ENCODE peak calls at places on chromosomes 11 and 22, in ten cellular contexts. U is fibroblast of mammary gland, H is esophagus squamous epithelium, V is GM06990, P is Peyer's patch, J is colonic mucosa, F is bronchial epithelial cell, G is type B pancreatic cell, A is progenitor cell of endocrine pancreas, X is glutamatergic neuron. Q is an unnamed sample.

GRCh38 chr11:18140145-18140544 is 7.8 kb downstream of the MRGPRX3 start:
- DNase-seq in U (no peak), H (no peak), V (no peak), P (no peak), J (no peak), F (no peak), G (no peak), A (no peak), X (no peak), Q (no peak)

GRCh38 chr11:75797116-75797515 is 17.9 kb upstream of the UVRAG start:
- DNase-seq in U (no peak), H (no peak), V (peak; percentile 57), P (no peak), J (no peak), F (no peak), G (no peak), A (no peak), X (no peak), Q (no peak)

GRCh38 chr22:34645375-34645774 is 420.6 kb upstream of the ISX start:
- DNase-seq in U (no peak), H (no peak), V (no peak), P (no peak), J (no peak), F (no peak), G (no peak), A (no peak), X (no peak), Q (no peak)

GRCh38 chr11:131038597-131038996 is 122.3 kb upstream of the SNX19 start:
- DNase-seq in U (peak; percentile 28), H (no peak), V (no peak), P (no peak), J (no peak), F (peak; percentile 44), G (no peak), A (no peak), X (no peak), Q (peak; percentile 56)

GRCh38 chr11:72314199-72314598 is 70.2 kb upstream of the PHOX2A start:
- DNase-seq in U (no peak), H (no peak), V (no peak), P (no peak), J (no peak), F (no peak), G (no peak), A (no peak), X (no peak), Q (no peak)

GRCh38 chr22:49749227-49749626 is 78.4 kb downstream of the BRD1 start:
- DNase-seq in U (no peak), H (no peak), V (no peak), P (peak; percentile 25), J (no peak), F (no peak), G (no peak), A (no peak), X (no peak), Q (no peak)

GRCh38 chr11:66787934-66788758 is 55.1 kb upstream of the RCE1 start:
- DNase-seq in U (no peak), H (no peak), V (no peak), P (no peak), J (no peak), F (no peak), G (no peak), A (no peak), X (no peak), Q (no peak)

GRCh38 chr11:35933572-35933925 is 10.3 kb upstream of the LDLRAD3 start:
- DNase-seq in U (peak; percentile 30), H (no peak), V (no peak), P (no peak), J (no peak), F (no peak), G (no peak), A (no peak), X (no peak), Q (no peak)

GRCh38 chr11:58941838-58942237 is 2.5 kb downstream of the GLYATL1 start:
- DNase-seq in U (no peak), H (no peak), V (no peak), P (no peak), J (no peak), F (peak; percentile 17), G (no peak), A (no peak), X (no peak), Q (no peak)

GRCh38 chr11:20131744-20132666 is 28.3 kb downstream of the DBX1 start:
- DNase-seq in U (peak; percentile 61), H (no peak), V (no peak), P (peak; percentile 74), J (peak; percentile 66), F (peak; percentile 45), G (no peak), A (peak; percentile 44), X (peak; percentile 79), Q (peak; percentile 64)

GRCh38 chr11:77547863-77548551 is 41.7 kb upstream of the AQP11 start:
- DNase-seq in U (peak; percentile 77), H (peak; percentile 3), V (no peak), P (peak; percentile 65), J (peak; percentile 65), F (peak; percentile 64), G (no peak), A (no peak), X (no peak), Q (peak; percentile 77)

GRCh38 chr11:9717719-9718118 is 53.8 kb downstream of the SWAP70 start:
- DNase-seq in U (no peak), H (no peak), V (no peak), P (no peak), J (no peak), F (no peak), G (no peak), A (no peak), X (no peak), Q (peak; percentile 50)
- TF ChIP-seq CTCF in U (no peak), H (no peak), V (no peak), P (no peak), J (no peak), F (no peak), G (no peak), A (no peak), X (no peak), Q (no peak)

GRCh38 chr22:43159484-43160178 is 8.3 kb downstream of the TSPO start:
- DNase-seq in U (no peak), H (no peak), V (no peak), P (peak; percentile 79), J (peak; percentile 96), F (no peak), G (no peak), A (no peak), X (peak; percentile 53), Q (no peak)
- TF ChIP-seq CTCF in U (peak; percentile 25), H (peak; percentile 61), V (peak; percentile 51), P (no peak), J (peak; percentile 62), F (peak; percentile 48), G (peak; percentile 56), A (peak; percentile 39), X (peak; percentile 52), Q (no peak)

GRCh38 chr11:46117842-46118241 is 3.4 kb downstream of the PHF21A start:
- DNase-seq in U (no peak), H (no peak), V (no peak), P (no peak), J (no peak), F (no peak), G (no peak), A (no peak), X (no peak), Q (no peak)
- TF ChIP-seq CTCF in U (peak; percentile 46), H (no peak), V (peak; percentile 40), P (no peak), J (no peak), F (peak; percentile 10), G (peak; percentile 57), A (no peak), X (no peak), Q (peak; percentile 28)

DNA sequence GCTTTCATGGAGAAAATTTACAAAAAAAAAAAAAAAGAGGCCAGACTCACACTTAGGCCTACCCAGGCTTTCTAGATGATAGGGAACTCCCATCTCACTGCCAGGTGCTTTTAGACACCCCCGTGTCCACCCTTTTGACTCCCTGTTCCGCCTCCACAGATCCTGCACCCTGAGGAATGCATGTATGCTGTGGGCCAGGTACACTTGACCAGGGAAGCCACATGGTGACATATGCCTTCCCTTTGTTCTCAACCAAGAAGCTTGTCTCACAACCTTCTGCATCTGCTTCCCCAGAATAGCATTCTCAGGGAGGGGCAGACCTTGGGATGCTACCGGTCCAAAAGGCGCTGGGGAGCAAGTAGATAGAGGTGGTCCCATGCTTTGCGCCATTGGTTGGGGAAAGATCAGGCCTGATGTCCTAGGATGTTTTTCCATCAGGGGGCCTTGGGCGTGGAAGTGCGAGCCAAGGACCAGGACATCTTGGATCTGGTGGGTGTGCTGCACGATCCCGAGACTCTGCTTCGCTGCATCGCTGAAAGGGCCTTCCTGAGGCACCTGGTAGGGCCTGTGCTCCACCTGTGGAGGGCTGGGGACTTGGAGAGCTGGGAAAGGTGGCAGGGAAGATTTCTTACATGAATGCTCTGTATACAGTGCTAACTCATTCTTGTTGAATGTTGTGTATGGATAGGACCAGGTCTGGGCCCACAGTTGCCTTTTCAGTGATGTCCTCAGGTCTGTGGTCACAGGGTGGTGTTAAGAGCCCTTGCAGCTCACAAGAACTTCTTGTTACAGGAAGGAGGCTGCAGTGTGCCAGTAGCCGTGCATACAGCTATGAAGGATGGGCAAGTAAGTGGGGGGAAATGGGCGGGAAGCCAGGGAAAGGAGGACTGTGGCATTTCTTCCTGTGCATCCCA is 7.5 kb downstream of the HMBS start:
- DNase-seq in U (no peak), H (no peak), V (no peak), P (no peak), J (no peak), F (no peak), G (no peak), A (no peak), X (no peak), Q (no peak)
- TF ChIP-seq CTCF in U (no peak), H (no peak), V (no peak), P (no peak), J (no peak), F (no peak), G (no peak), A (no peak), X (no peak), Q (no peak)

DNA sequence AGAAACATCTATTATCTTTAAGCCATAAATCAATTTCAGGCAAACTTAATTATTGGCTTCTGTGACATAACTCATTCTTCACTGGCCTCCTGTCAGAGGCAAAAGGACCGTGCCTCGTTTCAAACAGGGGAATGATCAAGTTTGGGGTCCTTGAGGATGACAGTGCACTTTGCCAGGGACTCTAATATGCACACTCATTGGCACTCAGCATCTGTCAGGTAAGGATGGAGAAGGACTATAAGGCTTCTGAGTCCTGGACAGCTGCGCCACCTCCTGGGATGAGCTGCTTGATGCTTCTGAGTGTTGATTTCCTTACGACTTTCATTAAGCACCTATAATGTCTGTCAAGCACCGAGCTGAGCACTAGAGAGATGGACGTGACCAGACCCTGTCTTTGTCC is 20.2 kb downstream of the BPIFC start:
- DNase-seq in U (peak; percentile 2), H (no peak), V (no peak), P (peak; percentile 73), J (no peak), F (peak; percentile 31), G (no peak), A (no peak), X (no peak), Q (peak; percentile 25)
- TF ChIP-seq CTCF in U (peak; percentile 4), H (no peak), V (peak; percentile 58), P (no peak), J (no peak), F (peak; percentile 58), G (peak; percentile 38), A (no peak), X (no peak), Q (peak; percentile 31)

Q was measured in MCF 10A.